ENCODE peak calls at places on chromosomes 13 and 19, in nine cellular contexts. U, R, Y, W, O, G, I, K and C are unnamed samples.

GRCh38 chr19:30567535-30568232 is 195.5 kb downstream of the ZNF536 start:
- DNase-seq in U (no peak), R (no peak), Y (no peak), W (peak; percentile 24), O (no peak), G (no peak), I (no peak), K (no peak), C (no peak)

GRCh38 chr13:24511824-24512207 is 762 bp downstream of the PARP4 start:
- DNase-seq in U (no peak), R (no peak), Y (no peak), W (no peak), O (no peak), G (no peak), I (no peak), K (peak; percentile 9), C (no peak)

GRCh38 chr13:113458218-113459065 is 5.2 kb upstream of the ADPRHL1 start:
- DNase-seq in U (no peak), R (no peak), Y (no peak), W (peak; percentile 93), O (no peak), G (peak; percentile 59), I (no peak), K (peak; percentile 56), C (no peak)

GRCh38 chr19:34502582-34503545 is 21.3 kb downstream of the WTIP start:
- DNase-seq in U (no peak), R (no peak), Y (no peak), W (no peak), O (no peak), G (no peak), I (no peak), K (no peak), C (no peak)

GRCh38 chr13:62702502-62702901 is 1286.9 kb upstream of the PCDH20 start:
- DNase-seq in U (no peak), R (no peak), Y (no peak), W (no peak), O (no peak), G (no peak), I (no peak), K (no peak), C (no peak)

GRCh38 chr19:28424041-28424440 is 788.9 kb downstream of the UQCRFS1 start:
- DNase-seq in U (no peak), R (no peak), Y (no peak), W (no peak), O (no peak), G (peak; percentile 95), I (no peak), K (no peak), C (no peak)

GRCh38 chr19:42255766-42256750 is 1.1 kb upstream of the ERF start:
- DNase-seq in U (no peak), R (peak; percentile 65), Y (no peak), W (peak; percentile 78), O (no peak), G (peak; percentile 79), I (peak; percentile 66), K (peak; percentile 61), C (peak; percentile 59)

GRCh38 chr19:13987101-13987890 is 18.8 kb downstream of the RFX1 start:
- DNase-seq in U (peak; percentile 80), R (peak; percentile 68), Y (no peak), W (no peak), O (no peak), G (no peak), I (no peak), K (no peak), C (no peak)

GRCh38 chr13:49368688-49369087 is 75.2 kb downstream of the CAB39L start:
- DNase-seq in U (no peak), R (no peak), Y (no peak), W (no peak), O (no peak), G (no peak), I (no peak), K (no peak), C (no peak)

GRCh38 chr19:35247526-35248309 is 1.1 kb upstream of the LSR start:
- DNase-seq in U (peak; percentile 90), R (no peak), Y (peak; percentile 96), W (no peak), O (peak; percentile 96), G (peak; percentile 99), I (no peak), K (peak; percentile 96), C (peak; percentile 97)

GRCh38 chr19:4660181-4660791 is 9.9 kb downstream of the MYDGF start:
- DNase-seq in U (no peak), R (no peak), Y (no peak), W (no peak), O (no peak), G (peak; percentile 79), I (no peak), K (peak; percentile 41), C (peak; percentile 62)

GRCh38 chr19:10206226-10206873 is 11.6 kb upstream of the DNMT1 start:
- DNase-seq in U (peak; percentile 72), R (no peak), Y (no peak), W (no peak), O (peak; percentile 50), G (no peak), I (no peak), K (no peak), C (no peak)

GRCh38 chr13:48682452-48682851 is 28.7 kb downstream of the CYSLTR2 start:
- DNase-seq in U (no peak), R (no peak), Y (no peak), W (no peak), O (no peak), G (no peak), I (no peak), K (no peak), C (no peak)

GRCh38 chr19:43767818-43768217 is 13.0 kb downstream of the KCNN4 start:
- DNase-seq in U (no peak), R (no peak), Y (no peak), W (no peak), O (no peak), G (no peak), I (no peak), K (no peak), C (no peak)

GRCh38 chr19:43768273-43769050 is 12.3 kb downstream of the KCNN4 start:
- DNase-seq in U (peak; percentile 76), R (no peak), Y (no peak), W (no peak), O (no peak), G (no peak), I (no peak), K (no peak), C (peak; percentile 50)

GRCh38 chr19:43767316-43767715 is 12.6 kb upstream of the SMG9 start:
- DNase-seq in U (no peak), R (no peak), Y (no peak), W (no peak), O (no peak), G (no peak), I (no peak), K (no peak), C (no peak)

GRCh38 chr19:43765109-43765876 is 10.5 kb upstream of the SMG9 start:
- DNase-seq in U (no peak), R (peak; percentile 32), Y (no peak), W (peak; percentile 22), O (peak; percentile 98), G (no peak), I (peak; percentile 30), K (no peak), C (peak; percentile 61)

GRCh38 chr19:43766755-43767043 is 11.9 kb upstream of the SMG9 start:
- DNase-seq in U (no peak), R (no peak), Y (no peak), W (no peak), O (no peak), G (no peak), I (no peak), K (no peak), C (no peak)
- TF ChIP-seq CTCF in U (no peak), R (no peak), Y (no peak), W (peak; percentile 38), O (no peak), G (no peak), I (no peak), K (no peak), C (no peak)

DNA sequence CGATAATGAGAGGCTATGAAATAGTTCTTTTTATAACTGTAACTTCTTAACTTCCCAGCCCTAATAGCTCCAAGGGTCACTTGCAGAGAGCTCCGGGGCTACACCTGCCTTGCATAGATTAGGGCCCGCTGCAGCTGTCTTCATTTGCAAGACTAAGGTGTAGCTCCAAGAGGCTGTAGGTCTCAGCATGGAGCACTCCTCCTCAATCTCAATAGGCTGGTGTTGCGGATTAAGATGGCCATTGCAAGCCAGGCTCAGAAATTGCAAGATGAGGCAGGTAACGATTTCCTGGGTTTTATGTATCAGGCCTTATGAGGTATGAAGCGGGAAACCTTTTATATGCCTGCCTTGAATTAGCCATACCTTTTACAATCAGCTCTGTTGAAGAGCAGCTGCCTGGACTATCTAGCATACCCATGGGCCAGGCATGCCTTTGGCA is 185.7 kb downstream of the TM9SF2 start:
- DNase-seq in U (no peak), R (no peak), Y (no peak), W (no peak), O (no peak), G (peak; percentile 98), I (no peak), K (no peak), C (peak; percentile 4)
- H3K4me1 ChIP-seq in U (no peaks in the 10 kb centered on the region), R (peaks cover 22% of the 10 kb centered on the region), Y (peaks cover 7% of the 10 kb centered on the region), W (peaks cover 44% of the 10 kb centered on the region), O (no peaks in the 10 kb centered on the region), G (peaks cover 54% of the 10 kb centered on the region), I (no peaks in the 10 kb centered on the region), K (peaks cover 35% of the 10 kb centered on the region), C (no peaks in the 10 kb centered on the region)

DNA sequence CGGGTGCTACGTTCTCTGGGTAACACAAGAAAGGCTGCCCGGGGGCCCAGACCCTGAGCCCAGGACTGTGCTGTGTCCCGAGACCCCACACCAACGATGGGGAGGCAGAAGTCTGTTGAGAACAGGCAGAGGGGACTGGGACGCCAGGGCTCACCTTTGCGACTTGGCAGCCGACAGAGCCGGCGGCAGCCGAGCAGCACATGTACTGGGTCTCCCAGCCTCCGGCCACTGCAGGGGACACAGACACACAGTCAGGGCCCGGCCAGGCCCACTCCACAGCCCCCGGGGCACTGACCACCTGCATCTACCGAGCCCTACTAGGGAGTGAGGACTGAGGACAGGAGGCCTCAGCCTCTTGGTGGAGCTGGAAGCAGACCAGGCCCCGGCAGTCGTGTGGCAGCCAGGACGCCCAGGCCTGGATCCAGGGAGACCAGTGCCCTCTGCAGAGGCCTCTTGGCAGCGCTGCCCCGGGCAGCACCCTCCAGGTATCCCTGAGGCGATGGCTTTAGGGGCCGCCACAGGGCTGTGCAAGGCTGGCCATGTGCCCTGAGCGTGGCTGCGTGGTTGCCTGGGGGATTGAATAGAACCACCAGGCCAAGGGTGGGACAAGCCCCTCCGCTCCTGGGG is 5.6 kb upstream of the ATP8B3 start:
- DNase-seq in U (no peak), R (no peak), Y (no peak), W (no peak), O (no peak), G (no peak), I (no peak), K (no peak), C (no peak)
- H3K4me3 ChIP-seq in U (no peak overlapping the region), R (no peak overlapping the region), Y (no peak overlapping the region), W (no peak overlapping the region), O (no peak overlapping the region), G (no peak overlapping the region), I (no peak overlapping the region), K (no peak overlapping the region), C (no peak overlapping the region)

GRCh38 chr19:37361994-37362393 is 8.9 kb upstream of the ZNF527 start:
- DNase-seq in U (no peak), R (no peak), Y (no peak), W (no peak), O (no peak), G (no peak), I (no peak), K (no peak), C (no peak)

DNA sequence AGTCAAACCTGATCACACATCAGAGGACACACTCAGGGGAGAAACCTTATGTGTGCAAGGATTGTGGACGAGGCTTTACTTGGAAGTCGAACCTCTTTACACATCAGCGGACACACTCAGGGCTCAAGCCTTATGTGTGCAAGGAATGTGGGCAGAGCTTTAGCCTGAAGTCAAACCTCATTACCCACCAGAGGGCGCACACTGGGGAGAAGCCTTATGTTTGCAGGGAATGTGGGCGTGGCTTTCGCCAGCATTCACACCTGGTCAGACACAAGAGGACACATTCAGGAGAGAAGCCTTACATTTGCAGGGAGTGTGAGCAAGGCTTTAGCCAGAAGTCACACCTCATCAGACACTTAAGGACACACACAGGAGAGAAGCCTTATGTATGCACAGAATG is 8.2 kb upstream of the ZNF527 start:
- DNase-seq in U (no peak), R (no peak), Y (no peak), W (peak; percentile 6), O (no peak), G (peak; percentile 89), I (no peak), K (peak; percentile 62), C (peak; percentile 12)
- TF ChIP-seq CTCF in U (no peak), R (no peak), Y (no peak), W (peak; percentile 14), O (no peak), G (peak; percentile 68), I (no peak), K (peak; percentile 4), C (no peak)